ENCODE peak calls at places on chromosome 2, in seven cellular contexts. One of them, this sample, is unnamed.
A peak's percentile ranks its signal among the peaks of the same experiment; 100 is the strongest.

GRCh38 chr2:100818606-100819364 is 1.2 kb upstream of the NPAS2 start:
- DNase-seq in NB4: no peak
- DNase-seq in uterus: peak; percentile 74
- DNase-seq in thyroid gland: peak; percentile 83
- DNase-seq in upper lobe of right lung: peak; percentile 80
- DNase-seq in fibroblast of the aortic adventitia: peak; percentile 80
- DNase-seq in AG04449: no peak
- DNase-seq in this sample: peak; percentile 86

GRCh38 chr2:63842149-63843061 is 709 bp downstream of the UGP2 start:
- DNase-seq in fibroblast of the aortic adventitia: peak; percentile 81
- DNase-seq in uterus: peak; percentile 54
- DNase-seq in upper lobe of right lung: peak; percentile 66
- DNase-seq in AG04449: no peak
- DNase-seq in NB4: peak; percentile 75
- DNase-seq in thyroid gland: peak; percentile 22
- DNase-seq in this sample: no peak

GRCh38 chr2:113700186-113700841 is 56.1 kb downstream of the SLC35F5 start:
- DNase-seq in AG04449: no peak
- DNase-seq in upper lobe of right lung: peak; percentile 74
- DNase-seq in thyroid gland: no peak
- DNase-seq in fibroblast of the aortic adventitia: no peak
- DNase-seq in NB4: peak; percentile 92
- DNase-seq in uterus: no peak
- DNase-seq in this sample: no peak

GRCh38 chr2:117621330-117621729 is 193.2 kb upstream of the DDX18 start:
- DNase-seq in uterus: no peak
- DNase-seq in NB4: no peak
- DNase-seq in upper lobe of right lung: no peak
- DNase-seq in AG04449: no peak
- DNase-seq in thyroid gland: no peak
- DNase-seq in fibroblast of the aortic adventitia: no peak
- DNase-seq in this sample: no peak

GRCh38 chr2:634670-635395 is 42.4 kb downstream of the TMEM18 start:
- DNase-seq in uterus: no peak
- DNase-seq in thyroid gland: peak; percentile 82
- DNase-seq in upper lobe of right lung: no peak
- DNase-seq in fibroblast of the aortic adventitia: no peak
- DNase-seq in NB4: no peak
- DNase-seq in AG04449: no peak
- DNase-seq in this sample: no peak

GRCh38 chr2:128438091-128438490 is 119.4 kb upstream of the HS6ST1 start:
- DNase-seq in thyroid gland: no peak
- DNase-seq in AG04449: no peak
- DNase-seq in fibroblast of the aortic adventitia: no peak
- DNase-seq in uterus: peak; percentile 4
- DNase-seq in NB4: no peak
- DNase-seq in upper lobe of right lung: peak; percentile 55
- DNase-seq in this sample: peak; percentile 56

GRCh38 chr2:19786408-19787058 is 115.2 kb downstream of the TTC32 start:
- DNase-seq in thyroid gland: peak; percentile 17
- DNase-seq in AG04449: peak; percentile 34
- DNase-seq in uterus: no peak
- DNase-seq in fibroblast of the aortic adventitia: peak; percentile 79
- DNase-seq in NB4: peak; percentile 85
- DNase-seq in upper lobe of right lung: no peak
- DNase-seq in this sample: no peak

GRCh38 chr2:27903649-27904544 is 13.4 kb downstream of the BABAM2 start:
- DNase-seq in thyroid gland: no peak
- DNase-seq in upper lobe of right lung: no peak
- DNase-seq in uterus: no peak
- DNase-seq in fibroblast of the aortic adventitia: no peak
- DNase-seq in AG04449: no peak
- DNase-seq in NB4: no peak
- DNase-seq in this sample: no peak

GRCh38 chr2:234955091-234955511 is 3.3 kb downstream of the SH3BP4 start:
- DNase-seq in upper lobe of right lung: no peak
- DNase-seq in NB4: no peak
- DNase-seq in AG04449: no peak
- DNase-seq in fibroblast of the aortic adventitia: no peak
- DNase-seq in uterus: no peak
- DNase-seq in thyroid gland: no peak
- DNase-seq in this sample: no peak

GRCh38 chr2:212177724-212178123 is 360.9 kb downstream of the ERBB4 start:
- DNase-seq in thyroid gland: no peak
- DNase-seq in fibroblast of the aortic adventitia: no peak
- DNase-seq in upper lobe of right lung: no peak
- DNase-seq in NB4: peak; percentile 3
- DNase-seq in uterus: no peak
- DNase-seq in AG04449: no peak
- DNase-seq in this sample: no peak

GRCh38 chr2:235027558-235028214 is 75.9 kb downstream of the SH3BP4 start:
- DNase-seq in upper lobe of right lung: peak; percentile 29
- DNase-seq in fibroblast of the aortic adventitia: peak; percentile 55
- DNase-seq in uterus: no peak
- DNase-seq in thyroid gland: no peak
- DNase-seq in AG04449: peak; percentile 49
- DNase-seq in NB4: no peak
- DNase-seq in this sample: no peak

GRCh38 chr2:220858101-220858500 is 714.0 kb downstream of the EPHA4 start:
- DNase-seq in thyroid gland: no peak
- DNase-seq in fibroblast of the aortic adventitia: no peak
- DNase-seq in upper lobe of right lung: no peak
- DNase-seq in AG04449: no peak
- DNase-seq in uterus: no peak
- DNase-seq in NB4: no peak
- DNase-seq in this sample: no peak
- TF ChIP-seq CTCF in thyroid gland: no peak
- TF ChIP-seq CTCF in fibroblast of the aortic adventitia: no peak
- TF ChIP-seq CTCF in upper lobe of right lung: no peak
- TF ChIP-seq CTCF in AG04449: no peak
- TF ChIP-seq CTCF in uterus: no peak
- TF ChIP-seq CTCF in NB4: no peak
- TF ChIP-seq CTCF in this sample: no peak

GRCh38 chr2:84033347-84033974 is 425.6 kb downstream of the SUCLG1 start:
- DNase-seq in upper lobe of right lung: no peak
- DNase-seq in AG04449: no peak
- DNase-seq in fibroblast of the aortic adventitia: no peak
- DNase-seq in uterus: no peak
- DNase-seq in thyroid gland: no peak
- DNase-seq in NB4: no peak
- DNase-seq in this sample: no peak

GRCh38 chr2:84031312-84031711 is 427.8 kb downstream of the SUCLG1 start:
- DNase-seq in upper lobe of right lung: no peak
- DNase-seq in thyroid gland: no peak
- DNase-seq in fibroblast of the aortic adventitia: no peak
- DNase-seq in uterus: no peak
- DNase-seq in AG04449: no peak
- DNase-seq in NB4: no peak
- DNase-seq in this sample: no peak

GRCh38 chr2:84029903-84030559 is 429.0 kb downstream of the SUCLG1 start:
- DNase-seq in AG04449: no peak
- DNase-seq in NB4: no peak
- DNase-seq in uterus: no peak
- DNase-seq in upper lobe of right lung: no peak
- DNase-seq in fibroblast of the aortic adventitia: no peak
- DNase-seq in thyroid gland: no peak
- DNase-seq in this sample: no peak
- TF ChIP-seq CTCF in AG04449: no peak
- TF ChIP-seq CTCF in NB4: no peak
- TF ChIP-seq CTCF in uterus: no peak
- TF ChIP-seq CTCF in upper lobe of right lung: no peak
- TF ChIP-seq CTCF in fibroblast of the aortic adventitia: no peak
- TF ChIP-seq CTCF in thyroid gland: no peak
- TF ChIP-seq CTCF in this sample: no peak

DNA sequence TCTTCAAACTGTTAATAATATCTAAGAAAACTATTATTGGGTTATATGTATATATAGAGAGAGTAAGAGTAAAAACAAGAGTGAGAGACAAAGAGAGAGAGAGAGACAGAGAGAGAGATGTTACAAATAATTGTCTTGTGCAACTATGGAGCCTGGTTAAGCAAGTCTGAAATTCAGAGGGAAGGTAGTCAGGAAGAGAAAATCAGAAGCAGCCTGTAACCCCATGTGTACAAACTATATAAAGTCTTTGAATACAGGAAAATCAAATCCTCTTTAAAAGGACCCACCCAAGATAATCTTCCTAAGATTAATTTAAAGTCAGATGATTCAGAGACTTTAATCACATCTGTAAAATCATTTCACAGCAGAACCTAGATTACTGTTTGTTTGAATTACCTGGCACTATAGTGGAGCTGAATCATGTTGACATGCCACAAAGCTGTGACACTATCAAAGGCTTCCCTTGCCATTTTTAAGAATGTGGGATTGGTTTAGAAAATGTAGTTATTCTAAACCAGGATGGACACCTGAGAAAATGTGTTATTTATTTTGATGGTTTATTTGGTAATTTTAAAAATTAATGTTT is 301.7 kb upstream of the FSIP2 start:
- DNase-seq in fibroblast of the aortic adventitia: no peak
- DNase-seq in upper lobe of right lung: no peak
- DNase-seq in thyroid gland: no peak
- DNase-seq in AG04449: no peak
- DNase-seq in uterus: no peak
- DNase-seq in NB4: no peak
- DNase-seq in this sample: no peak
- TF ChIP-seq CTCF in fibroblast of the aortic adventitia: no peak
- TF ChIP-seq CTCF in upper lobe of right lung: no peak
- TF ChIP-seq CTCF in thyroid gland: no peak
- TF ChIP-seq CTCF in AG04449: no peak
- TF ChIP-seq CTCF in uterus: no peak
- TF ChIP-seq CTCF in NB4: no peak
- TF ChIP-seq CTCF in this sample: no peak

GRCh38 chr2:21754164-21754788 is 630.5 kb downstream of the TDRD15 start:
- DNase-seq in thyroid gland: no peak
- DNase-seq in NB4: no peak
- DNase-seq in AG04449: no peak
- DNase-seq in fibroblast of the aortic adventitia: no peak
- DNase-seq in upper lobe of right lung: no peak
- DNase-seq in uterus: no peak
- DNase-seq in this sample: no peak
- TF ChIP-seq CTCF in thyroid gland: no peak
- TF ChIP-seq CTCF in NB4: peak; percentile 24
- TF ChIP-seq CTCF in AG04449: no peak
- TF ChIP-seq CTCF in fibroblast of the aortic adventitia: no peak
- TF ChIP-seq CTCF in upper lobe of right lung: peak; percentile 32
- TF ChIP-seq CTCF in uterus: no peak
- TF ChIP-seq CTCF in this sample: no peak

GRCh38 chr2:45575881-45576280 is 35.2 kb downstream of the SRBD1 start:
- DNase-seq in upper lobe of right lung: no peak
- DNase-seq in uterus: no peak
- DNase-seq in AG04449: no peak
- DNase-seq in fibroblast of the aortic adventitia: no peak
- DNase-seq in thyroid gland: no peak
- DNase-seq in NB4: peak; percentile 67
- DNase-seq in this sample: no peak

GRCh38 chr2:45572979-45573378 is 38.1 kb downstream of the SRBD1 start:
- DNase-seq in upper lobe of right lung: no peak
- DNase-seq in thyroid gland: no peak
- DNase-seq in fibroblast of the aortic adventitia: no peak
- DNase-seq in NB4: no peak
- DNase-seq in AG04449: no peak
- DNase-seq in uterus: no peak
- DNase-seq in this sample: no peak

GRCh38 chr2:45582522-45582921 is 28.5 kb downstream of the SRBD1 start:
- DNase-seq in upper lobe of right lung: no peak
- DNase-seq in uterus: no peak
- DNase-seq in AG04449: no peak
- DNase-seq in thyroid gland: no peak
- DNase-seq in NB4: no peak
- DNase-seq in fibroblast of the aortic adventitia: no peak
- DNase-seq in this sample: no peak

GRCh38 chr2:45577426-45577825 is 33.6 kb downstream of the SRBD1 start:
- DNase-seq in thyroid gland: no peak
- DNase-seq in fibroblast of the aortic adventitia: peak; percentile 27
- DNase-seq in AG04449: peak; percentile 57
- DNase-seq in NB4: no peak
- DNase-seq in uterus: no peak
- DNase-seq in upper lobe of right lung: no peak
- DNase-seq in this sample: no peak

GRCh38 chr2:45578056-45578843 is 32.8 kb downstream of the SRBD1 start:
- DNase-seq in NB4: peak; percentile 68
- DNase-seq in upper lobe of right lung: no peak
- DNase-seq in AG04449: no peak
- DNase-seq in thyroid gland: no peak
- DNase-seq in fibroblast of the aortic adventitia: peak; percentile 63
- DNase-seq in uterus: no peak
- DNase-seq in this sample: no peak
- TF ChIP-seq CTCF in NB4: peak; percentile 63
- TF ChIP-seq CTCF in upper lobe of right lung: peak; percentile 39
- TF ChIP-seq CTCF in AG04449: peak; percentile 29
- TF ChIP-seq CTCF in thyroid gland: no peak
- TF ChIP-seq CTCF in fibroblast of the aortic adventitia: peak; percentile 54
- TF ChIP-seq CTCF in uterus: no peak
- TF ChIP-seq CTCF in this sample: peak; percentile 57